ENCODE peak calls at places on chromosomes 12 and 14, in seven cellular contexts. O is foreskin fibroblast, W is astrocyte of the spinal cord, H is transverse colon, C is BJ, Y is H7, U is fibroblast of pulmonary artery. J is an unnamed sample.

GRCh38 chr14:33026850-33027420 is 88.3 kb downstream of the NPAS3 start:
- DNase-seq in O (no peak), W (peak), H (no peak), C (no peak), Y (no peak), U (peak), J (no peak)

GRCh38 chr12:83784298-83784890 is 1097.7 kb downstream of the TMTC2 start:
- DNase-seq in O (no peak), W (no peak), H (no peak), C (no peak), Y (no peak), U (no peak), J (no peak)

GRCh38 chr12:67804168-67804567 is 155.6 kb downstream of the DYRK2 start:
- DNase-seq in O (no peak), W (no peak), H (no peak), C (no peak), Y (no peak), U (no peak), J (no peak)

GRCh38 chr12:127507336-127507735 is 759.6 kb upstream of the TMEM132C start:
- DNase-seq in O (no peak), W (no peak), H (no peak), C (no peak), Y (no peak), U (no peak), J (no peak)

GRCh38 chr12:54005853-54006699 is 2.7 kb upstream of the HOXC8 start:
- DNase-seq in O (peak), W (peak), H (peak), C (no peak), Y (peak), U (peak), J (no peak)

GRCh38 chr12:116508145-116509121 is 50.7 kb upstream of the MAP1LC3B2 start:
- DNase-seq in O (no peak), W (no peak), H (peak), C (no peak), Y (peak), U (peak), J (no peak)

GRCh38 chr12:91991397-91992187 is 154.1 kb downstream of the BTG1 start:
- DNase-seq in O (no peak), W (peak), H (no peak), C (no peak), Y (no peak), U (peak), J (no peak)

GRCh38 chr14:100824946-100825690 is 800 bp upstream of the MEG3 start:
- DNase-seq in O (no peak), W (no peak), H (no peak), C (no peak), Y (no peak), U (no peak), J (no peak)

GRCh38 chr14:100658514-100658886 is 68.2 kb upstream of the DLK1 start:
- DNase-seq in O (no peak), W (no peak), H (no peak), C (no peak), Y (peak), U (no peak), J (no peak)

GRCh38 chr12:108657130-108657745 is 23.5 kb upstream of the SELPLG start:
- DNase-seq in O (no peak), W (no peak), H (no peak), C (no peak), Y (no peak), U (no peak), J (no peak)

GRCh38 chr12:80187660-80188090 is 88.3 kb downstream of the OTOGL start:
- DNase-seq in O (peak), W (peak), H (no peak), C (no peak), Y (no peak), U (peak), J (peak)

GRCh38 chr12:132827763-132828703 is 636 bp downstream of the GOLGA3 start:
- DNase-seq in O (peak), W (peak), H (peak), C (peak), Y (peak), U (peak), J (peak)

GRCh38 chr14:79971330-79971729 is 240.0 kb downstream of the DIO2 start:
- DNase-seq in O (peak), W (peak), H (no peak), C (peak), Y (no peak), U (no peak), J (peak)

GRCh38 chr14:104290756-104291122 is 152.4 kb downstream of the KIF26A start:
- DNase-seq in O (no peak), W (no peak), H (peak), C (no peak), Y (no peak), U (no peak), J (no peak)

GRCh38 chr12:12327802-12328201 is 22.2 kb downstream of the MANSC1 start:
- DNase-seq in O (no peak), W (peak), H (no peak), C (no peak), Y (peak), U (peak), J (no peak)

GRCh38 chr12:95337176-95337575 is 119.6 kb downstream of the VEZT start:
- DNase-seq in O (peak), W (no peak), H (no peak), C (peak), Y (no peak), U (peak), J (no peak)

GRCh38 chr12:124475295-124476010 is 92.0 kb downstream of the NCOR2 start:
- DNase-seq in O (no peak), W (no peak), H (no peak), C (no peak), Y (no peak), U (no peak), J (no peak)

GRCh38 chr12:31662176-31662849 is 2.8 kb downstream of the ETFBKMT start:
- DNase-seq in O (no peak), W (no peak), H (no peak), C (no peak), Y (no peak), U (no peak), J (no peak)

GRCh38 chr12:75378354-75378753 is 12.5 kb upstream of the GLIPR1L2 start:
- DNase-seq in O (no peak), W (no peak), H (no peak), C (no peak), Y (no peak), U (no peak), J (no peak)

GRCh38 chr12:19121449-19122018 is 8.0 kb upstream of the PLEKHA5 start:
- DNase-seq in O (peak), W (no peak), H (no peak), C (no peak), Y (no peak), U (no peak), J (no peak)

GRCh38 chr12:132327351-132328171 is 1.8 kb downstream of the GALNT9 start:
- DNase-seq in O (peak), W (peak), H (peak), C (peak), Y (peak), U (peak), J (peak)

GRCh38 chr12:1933342-1933992 is 15.0 kb upstream of the CACNA2D4 start:
- DNase-seq in O (no peak), W (peak), H (no peak), C (no peak), Y (peak), U (no peak), J (peak)

GRCh38 chr12:53991077-53991460 is 6.1 kb downstream of the HOXC10 start:
- DNase-seq in O (peak), W (no peak), H (no peak), C (no peak), Y (no peak), U (no peak), J (peak)

GRCh38 chr12:32964981-32965585 is 68.5 kb upstream of the PKP2 start:
- DNase-seq in O (no peak), W (no peak), H (no peak), C (no peak), Y (no peak), U (no peak), J (no peak)

GRCh38 chr12:125140918-125141573 is 75.8 kb downstream of the AACS start:
- DNase-seq in O (peak), W (peak), H (no peak), C (no peak), Y (no peak), U (peak), J (peak)

GRCh38 chr12:79710707-79711483 is 20.1 kb upstream of the PAWR start:
- DNase-seq in O (no peak), W (no peak), H (no peak), C (no peak), Y (no peak), U (no peak), J (no peak)

GRCh38 chr12:86264451-86265328 is 8.5 kb upstream of the MGAT4C start:
- DNase-seq in O (no peak), W (no peak), H (peak), C (no peak), Y (peak), U (no peak), J (no peak)

GRCh38 chr12:114167431-114167830 is 201.3 kb upstream of the RBM19 start:
- DNase-seq in O (peak), W (peak), H (no peak), C (peak), Y (no peak), U (peak), J (peak)

GRCh38 chr12:88577537-88577936 is 2.7 kb downstream of the KITLG start:
- DNase-seq in O (no peak), W (peak), H (no peak), C (no peak), Y (no peak), U (no peak), J (no peak)

GRCh38 chr12:14482361-14482760 is 85.3 kb downstream of the PLBD1 start:
- DNase-seq in O (no peak), W (no peak), H (no peak), C (no peak), Y (no peak), U (no peak), J (no peak)

GRCh38 chr12:2507811-2508210 is 287.0 kb upstream of the FKBP4 start:
- DNase-seq in O (no peak), W (no peak), H (no peak), C (no peak), Y (peak), U (no peak), J (no peak)

GRCh38 chr12:86256169-86256568 is at the start of gene MGAT4C:
- DNase-seq in O (no peak), W (no peak), H (no peak), C (no peak), Y (no peak), U (no peak), J (no peak)

GRCh38 chr14:35742448-35742847 is 66.6 kb downstream of the RALGAPA1 start:
- DNase-seq in O (no peak), W (no peak), H (no peak), C (no peak), Y (no peak), U (no peak), J (no peak)

GRCh38 chr12:9381619-9382018 is 173.4 kb upstream of the PZP start:
- DNase-seq in O (no peak), W (no peak), H (no peak), C (no peak), Y (no peak), U (no peak), J (no peak)

GRCh38 chr14:68124885-68125731 is 305.5 kb downstream of the RAD51B start:
- DNase-seq in O (peak), W (peak), H (no peak), C (no peak), Y (no peak), U (peak), J (no peak)

GRCh38 chr14:73250317-73250713 is 13.0 kb downstream of the PAPLN start:
- DNase-seq in O (no peak), W (no peak), H (no peak), C (no peak), Y (no peak), U (no peak), J (no peak)

GRCh38 chr12:44510510-44510909 is 365.6 kb downstream of the NELL2 start:
- DNase-seq in O (no peak), W (no peak), H (no peak), C (no peak), Y (no peak), U (no peak), J (no peak)

GRCh38 chr12:152440-152839 is 61.5 kb downstream of the SLC6A12 start:
- DNase-seq in O (no peak), W (no peak), H (no peak), C (no peak), Y (no peak), U (peak), J (no peak)

GRCh38 chr14:82757775-82758174 is 1224.1 kb upstream of the SEL1L start:
- DNase-seq in O (no peak), W (no peak), H (no peak), C (no peak), Y (no peak), U (no peak), J (no peak)

DNA sequence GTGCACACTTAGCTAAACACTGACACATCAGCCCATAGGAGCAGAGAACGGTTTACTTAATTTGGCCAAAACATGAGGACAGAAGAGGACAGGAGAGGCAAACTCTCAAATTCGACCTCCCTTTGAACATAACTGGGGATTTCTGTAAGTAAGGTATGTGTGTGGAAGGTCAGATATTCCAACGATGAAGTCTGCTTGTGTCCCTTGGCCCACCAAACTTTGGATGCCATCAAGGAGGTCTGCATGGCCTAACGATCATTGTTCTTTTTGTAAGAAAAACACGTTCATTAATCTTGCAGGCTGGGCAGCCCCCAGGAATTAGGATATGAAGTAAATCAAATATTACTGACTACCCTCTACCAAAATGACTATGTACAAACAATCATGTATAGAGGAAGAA is 908.5 kb upstream of the ATXN7L3B start:
- DNase-seq in O (no peak), W (no peak), H (no peak), C (no peak), Y (no peak), U (no peak), J (no peak)
- H3K4me3 ChIP-seq in O (no peak), W (no peak), H (no peak), C (no peak), Y (no peak), U (no peak), J (no peak)

DNA sequence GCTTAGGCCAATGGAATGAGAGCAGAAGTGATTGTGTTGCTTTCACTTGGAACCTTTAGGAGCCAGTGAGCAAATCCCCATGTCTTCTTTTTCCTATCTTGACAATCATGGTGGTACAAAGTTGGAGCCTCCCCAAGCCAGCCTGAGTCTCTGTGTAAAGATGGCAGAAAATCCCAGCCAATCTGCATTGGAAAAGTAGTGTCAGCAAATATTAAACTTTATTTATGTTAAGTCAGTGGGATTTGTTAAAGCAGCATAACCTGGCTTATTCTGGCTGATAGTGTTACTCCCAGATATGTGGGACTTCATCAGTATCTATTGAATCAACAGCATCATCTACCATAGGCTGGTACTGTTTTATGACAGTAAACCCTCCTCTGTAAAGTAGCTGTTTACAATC is 2.2 kb upstream of the NUAK1 start:
- DNase-seq in O (no peak), W (no peak), H (no peak), C (no peak), Y (no peak), U (no peak), J (no peak)
- H3K4me3 ChIP-seq in O (peak), W (no peak), H (no peak), C (no peak), Y (no peak), U (peak), J (no peak)

GRCh38 chr12:72273851-72274284 is 1.7 kb downstream of the TRHDE start:
- DNase-seq in O (no peak), W (peak), H (no peak), C (no peak), Y (peak), U (no peak), J (no peak)
- H3K4me3 ChIP-seq in O (peak), W (peak), H (no peak), C (peak), Y (peak), U (no peak), J (peak)

DNA sequence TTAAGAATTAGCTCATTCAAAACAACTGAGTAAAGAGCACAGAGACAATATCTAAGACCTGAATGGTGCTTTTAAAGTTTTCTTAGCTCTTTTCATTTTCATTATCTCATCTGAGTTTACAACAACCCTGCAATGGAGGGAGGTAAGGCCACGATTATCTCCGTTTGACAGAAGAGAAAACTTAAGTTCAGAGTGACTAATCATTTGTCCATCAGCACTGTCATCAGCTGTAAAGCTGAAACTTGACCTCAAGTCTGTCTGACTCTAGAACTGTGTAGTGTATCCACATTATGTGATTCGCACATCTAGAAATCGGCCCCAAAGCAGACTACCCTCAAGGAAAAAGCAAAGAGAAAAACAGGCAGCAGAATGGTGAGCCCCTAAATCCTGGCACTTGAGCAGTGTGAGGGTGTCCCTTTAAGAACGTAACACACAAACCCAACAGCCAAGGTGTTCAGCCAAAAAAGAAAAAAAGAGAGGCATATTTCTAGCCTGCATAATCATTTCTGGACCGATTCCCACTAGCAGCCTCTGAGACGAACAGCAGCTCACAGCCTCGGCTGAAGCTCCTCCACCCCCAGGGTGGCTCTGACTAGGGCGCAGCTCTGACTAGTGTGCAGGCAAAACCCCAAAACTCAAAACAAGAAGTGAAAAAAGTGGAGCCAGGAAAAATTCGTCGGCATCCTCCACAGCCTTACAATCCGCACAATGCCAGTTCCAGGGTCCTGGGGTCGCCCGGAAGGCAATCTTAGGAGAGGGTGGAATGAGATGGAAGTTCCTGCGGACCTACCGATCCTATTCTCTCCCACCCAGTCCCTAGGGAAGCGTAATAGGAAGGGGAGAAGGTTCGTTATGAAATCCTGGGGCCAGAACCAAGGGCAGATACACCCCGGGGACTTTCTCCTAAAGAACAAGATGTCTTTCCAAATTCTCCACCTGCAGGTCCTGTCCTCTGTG is 1.5 kb downstream of the STXBP6 start:
- DNase-seq in O (peak), W (peak), H (peak), C (peak), Y (peak), U (peak), J (peak)
- H3K4me3 ChIP-seq in O (peak), W (peak), H (peak), C (peak), Y (no peak), U (peak), J (peak)

GRCh38 chr12:13374783-13375182 is 178.3 kb downstream of the EMP1 start:
- DNase-seq in O (no peak), W (no peak), H (no peak), C (no peak), Y (no peak), U (no peak), J (no peak)
- H3K4me3 ChIP-seq in O (no peak), W (no peak), H (no peak), C (no peak), Y (no peak), U (no peak), J (no peak)

GRCh38 chr14:60093606-60094005 is 1.9 kb downstream of the PCNX4 start:
- DNase-seq in O (no peak), W (peak), H (no peak), C (no peak), Y (no peak), U (no peak), J (no peak)
- H3K4me3 ChIP-seq in O (peak), W (peak), H (no peak), C (peak), Y (no peak), U (peak), J (peak)

GRCh38 chr12:63164911-63165310 is 13.9 kb upstream of the AVPR1A start:
- DNase-seq in O (no peak), W (no peak), H (no peak), C (no peak), Y (no peak), U (no peak), J (no peak)
- H3K4me3 ChIP-seq in O (no peak), W (no peak), H (no peak), C (no peak), Y (no peak), U (no peak), J (no peak)

GRCh38 chr12:8018666-8019581 is 13.6 kb upstream of the FOXJ2 start:
- DNase-seq in O (no peak), W (peak), H (no peak), C (no peak), Y (peak), U (no peak), J (no peak)
- H3K4me3 ChIP-seq in O (peak), W (peak), H (peak), C (peak), Y (peak), U (peak), J (peak)

DNA sequence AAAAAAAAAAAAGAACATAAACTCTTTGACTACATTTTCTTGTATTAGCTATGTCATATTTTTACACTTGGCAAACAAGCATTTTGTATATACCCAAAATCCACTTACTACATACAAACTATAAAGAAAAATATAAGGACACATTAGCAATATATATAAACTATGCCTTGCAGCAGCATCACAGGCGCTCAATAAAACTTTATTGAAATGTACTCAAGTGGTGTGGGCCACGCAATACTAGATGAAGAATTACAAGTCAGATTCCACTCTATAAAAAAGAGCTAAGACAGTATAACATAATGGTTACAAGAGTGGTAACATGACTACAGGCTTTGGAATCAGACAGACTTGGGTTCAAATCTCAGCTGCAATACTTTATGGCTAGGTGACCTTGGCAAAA is 3.1 kb upstream of the AP4S1 start:
- DNase-seq in O (no peak), W (no peak), H (no peak), C (no peak), Y (no peak), U (no peak), J (no peak)
- H3K4me3 ChIP-seq in O (no peak), W (no peak), H (no peak), C (no peak), Y (no peak), U (no peak), J (no peak)

GRCh38 chr14:74882103-74882920 is 596 bp downstream of the DLST start:
- DNase-seq in O (no peak), W (peak), H (peak), C (no peak), Y (peak), U (peak), J (no peak)

GRCh38 chr14:74886001-74886400 is 4.3 kb downstream of the DLST start:
- DNase-seq in O (peak), W (peak), H (no peak), C (peak), Y (peak), U (peak), J (peak)

GRCh38 chr14:74875941-74876913 is at the start of gene PROX2:
- DNase-seq in O (no peak), W (no peak), H (no peak), C (no peak), Y (peak), U (no peak), J (no peak)

GRCh38 chr14:74879427-74880180 is 2.1 kb upstream of the DLST start:
- DNase-seq in O (no peak), W (no peak), H (no peak), C (no peak), Y (no peak), U (no peak), J (no peak)

GRCh38 chr14:74881425-74882102 is at the start of gene DLST:
- DNase-seq in O (peak), W (peak), H (peak), C (no peak), Y (peak), U (peak), J (peak)
- H3K4me3 ChIP-seq in O (peak), W (peak), H (peak), C (peak), Y (peak), U (peak), J (peak)

J was measured in skeletal muscle cell.